ENCODE peak calls at places on chromosomes 5 and 9, in eight cellular contexts. E is tibial artery, Z is cardiac muscle cell, W is hepatocyte, O is ovary, G is OCI-LY7, X is vagina, Q is gastrocnemius medialis. F is an unnamed sample. For H3K4me1, the result is how much of the 10 kb centered on the place peaks cover.

GRCh38 chr5:126446498-126447224 is 23.5 kb downstream of the GRAMD2B start:
- DNase-seq in E (no peak), Q (no peak), Z (no peak), G (no peak), O (no peak), X (no peak), W (peak), F (no peak)

GRCh38 chr9:14962193-14962899 is 52.1 kb upstream of the FREM1 start:
- DNase-seq in X (no peak), G (no peak), O (no peak), E (no peak), W (no peak), Q (no peak), Z (no peak), F (no peak)

GRCh38 chr9:29311221-29311620 is 1737.9 kb upstream of the C9orf72 start:
- DNase-seq in Z (no peak), X (no peak), G (no peak), E (no peak), W (no peak), O (no peak), Q (no peak), F (no peak)

GRCh38 chr9:128587453-128587852 is 35.1 kb downstream of the SPTAN1 start:
- DNase-seq in O (no peak), X (no peak), E (no peak), Z (no peak), W (peak), G (no peak), Q (no peak), F (no peak)

GRCh38 chr5:40681351-40682311 is 1.9 kb downstream of the PTGER4 start:
- DNase-seq in G (no peak), W (peak), O (no peak), X (no peak), Q (no peak), E (peak), Z (peak), F (no peak)

GRCh38 chr9:134781895-134782294 is 98.7 kb upstream of the FCN2 start:
- DNase-seq in X (no peak), W (no peak), Q (no peak), Z (peak), O (no peak), E (no peak), G (peak), F (no peak)

GRCh38 chr9:84271004-84271886 is 69.3 kb downstream of the SLC28A3 start:
- DNase-seq in W (peak), O (peak), G (peak), E (peak), Z (peak), Q (peak), X (no peak), F (peak)

GRCh38 chr5:124655943-124656459 is 90.4 kb downstream of the ZNF608 start:
- DNase-seq in O (no peak), G (peak), X (no peak), Q (peak), Z (no peak), E (no peak), W (peak), F (no peak)

GRCh38 chr5:15510816-15511215 is 10.8 kb downstream of the FBXL7 start:
- DNase-seq in O (no peak), E (peak), Q (no peak), G (no peak), X (no peak), Z (no peak), W (no peak), F (no peak)

DNA sequence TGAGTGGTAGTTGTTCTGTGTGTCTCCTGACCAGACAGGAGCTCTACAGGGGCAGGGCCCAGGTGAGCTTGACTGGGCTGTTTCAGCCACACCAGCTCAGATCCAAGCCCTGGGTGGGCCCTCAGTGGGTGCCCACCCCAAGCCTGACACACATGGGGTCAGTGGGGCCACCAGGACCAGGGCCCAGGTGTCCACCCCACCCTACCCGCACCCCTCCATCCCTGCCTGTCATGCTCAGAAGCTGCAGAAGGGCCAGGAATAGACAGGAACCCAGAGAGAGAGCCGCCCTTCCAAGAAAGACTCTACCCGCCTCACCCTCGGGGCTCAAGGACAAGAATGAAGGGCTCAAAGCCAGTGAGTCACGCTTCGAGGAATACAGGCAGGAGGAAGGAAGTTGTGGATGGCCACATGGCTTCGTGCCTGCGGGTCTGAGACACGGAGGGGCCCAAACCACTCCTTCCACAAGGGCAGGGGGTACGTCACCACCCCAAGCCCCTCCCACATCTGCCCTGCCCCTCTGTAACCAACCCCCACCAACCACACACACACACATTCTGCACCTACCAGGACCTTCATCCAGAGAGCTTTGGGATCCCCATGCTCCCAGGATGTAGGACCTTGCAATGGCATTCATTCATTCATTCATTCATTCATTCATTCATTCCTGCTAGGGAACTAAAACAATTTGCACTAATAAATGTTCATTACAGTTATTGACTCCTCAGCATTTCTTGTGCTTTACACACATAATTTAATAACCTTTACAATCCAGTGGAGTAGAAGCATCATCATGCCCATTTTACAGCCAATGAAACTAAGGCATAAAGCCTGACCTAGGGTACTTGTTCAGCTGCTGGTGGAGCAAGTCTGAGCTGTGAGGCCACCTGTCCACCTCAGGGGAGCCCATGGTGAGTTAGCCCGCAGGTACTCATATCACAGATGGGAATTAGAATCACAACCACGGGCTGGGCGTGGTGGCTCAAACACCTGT is 56.0 kb upstream of the STXBP1 start:
- DNase-seq in X (no peak), O (peak), E (peak), W (peak), Z (no peak), G (no peak), Q (peak), F (peak)
- H3K4me1 ChIP-seq in X (half or more), O (under half), E (half or more), W (under half), Z (under half), G (under half), Q (under half), F (half or more)

GRCh38 chr9:37919166-37919955 is 15.4 kb upstream of the SLC25A51 start:
- DNase-seq in Q (no peak), G (no peak), O (no peak), Z (no peak), E (no peak), W (no peak), X (no peak), F (no peak)
- H3K27ac ChIP-seq in Q (no peak), G (no peak), O (no peak), Z (no peak), E (no peak), W (no peak), X (no peak), F (no peak)

GRCh38 chr5:158433634-158434033 is 574.7 kb upstream of the CLINT1 start:
- DNase-seq in X (no peak), O (no peak), W (no peak), Q (no peak), G (no peak), E (no peak), Z (no peak), F (no peak)

GRCh38 chr5:158431369-158432029 is 572.6 kb upstream of the CLINT1 start:
- DNase-seq in G (peak), O (no peak), Z (no peak), E (no peak), Q (peak), X (no peak), W (no peak), F (peak)

GRCh38 chr5:158436271-158437065 is 577.5 kb upstream of the CLINT1 start:
- DNase-seq in E (no peak), O (no peak), Q (no peak), X (no peak), G (peak), Z (no peak), W (no peak), F (no peak)

GRCh38 chr5:158434749-158435148 is 575.8 kb upstream of the CLINT1 start:
- DNase-seq in Q (no peak), E (no peak), G (no peak), Z (no peak), X (no peak), O (no peak), W (no peak), F (no peak)

GRCh38 chr5:158435161-158435616 is 576.2 kb upstream of the CLINT1 start:
- DNase-seq in X (no peak), O (no peak), G (peak), Q (no peak), Z (no peak), W (no peak), E (no peak), F (no peak)
- H3K4me3 ChIP-seq in X (no peak), O (no peak), G (no peak), Q (no peak), Z (no peak), W (no peak), E (no peak), F (no peak)

GRCh38 chr5:54905942-54906537 is 79.4 kb downstream of the ESM1 start:
- DNase-seq in W (peak), E (peak), G (peak), X (no peak), Q (no peak), O (peak), Z (peak), F (peak)
- H3K4me1 ChIP-seq in W (under half), E (under half), G (under half), X (under half), Q (under half), O (under half), Z (under half), F (under half)

DNA sequence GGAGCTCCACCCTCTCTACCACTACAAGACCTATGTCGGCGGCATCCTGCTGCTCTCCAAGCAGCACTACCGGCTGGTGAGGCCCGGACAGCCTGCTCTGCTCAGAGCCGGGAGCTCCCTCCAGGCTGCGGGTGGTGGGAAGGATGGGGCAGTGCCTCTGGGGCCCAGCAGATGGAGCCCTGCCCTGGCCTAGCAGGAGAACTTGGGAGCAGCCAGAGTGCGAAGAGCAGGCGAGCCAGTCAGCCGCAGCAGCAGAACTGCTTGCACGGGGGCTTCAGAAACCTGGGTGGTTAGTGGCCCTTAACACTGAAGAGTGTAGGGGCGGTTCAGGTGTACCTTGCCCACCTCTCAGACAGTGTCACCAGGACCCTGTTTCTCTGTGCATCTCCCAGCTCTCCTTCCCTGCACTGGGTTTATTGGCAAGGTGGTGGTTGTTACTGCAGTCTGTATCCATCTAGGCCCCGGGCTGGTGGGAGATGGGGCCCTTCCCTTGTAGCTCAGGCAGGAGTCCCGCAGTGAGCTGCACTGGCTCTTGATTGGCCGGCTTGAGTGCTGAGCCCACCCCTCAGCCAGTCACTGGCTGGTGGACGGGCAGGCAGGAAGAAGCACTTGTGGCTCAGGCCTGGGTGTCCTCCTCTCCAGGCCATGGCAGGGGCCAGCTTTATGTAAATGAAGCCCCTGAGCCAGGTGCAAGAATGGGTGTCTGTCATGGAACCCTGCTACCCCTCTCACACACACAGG is 7.7 kb downstream of the B4GALT7 start:
- DNase-seq in E (peak), Z (peak), X (no peak), W (peak), G (peak), O (peak), Q (peak), F (peak)
- H3K27ac ChIP-seq in E (no peak), Z (peak), X (no peak), W (no peak), G (no peak), O (no peak), Q (no peak), F (no peak)

GRCh38 chr5:14440598-14441401 is 140.8 kb upstream of the OTULINL start:
- DNase-seq in X (no peak), Q (peak), G (no peak), W (peak), E (peak), O (peak), Z (no peak), F (peak)
- H3K4me3 ChIP-seq in X (peak), Q (peak), G (no peak), W (no peak), E (peak), O (peak), Z (no peak), F (peak)

F was measured in heart right ventricle.